ENCODE peak calls at places on chromosomes 3 and 15, in five cellular contexts. M, Y, L, U and P are unnamed samples.

GRCh38 chr3:160091441-160091840 is 102.8 kb downstream of the IL12A start:
- DNase-seq in M (no peak), Y (no peak), L (no peak), U (no peak), P (no peak)

GRCh38 chr15:56523521-56523920 is 58.6 kb upstream of the MNS1 start:
- DNase-seq in M (no peak), Y (no peak), L (no peak), U (no peak), P (no peak)

GRCh38 chr3:125019271-125019670 is 36.5 kb downstream of the HEG1 start:
- DNase-seq in M (no peak), Y (no peak), L (no peak), U (no peak), P (no peak)

GRCh38 chr3:63910873-63911272 is 1.3 kb downstream of the SCAANT1 start:
- DNase-seq in M (no peak), Y (peak; percentile 3), L (no peak), U (no peak), P (no peak)

GRCh38 chr3:63333815-63334214 is 55.7 kb downstream of the SYNPR start:
- DNase-seq in M (no peak), Y (no peak), L (no peak), U (no peak), P (no peak)

GRCh38 chr15:34514251-34514760 is 69.1 kb downstream of the GOLGA8B start:
- DNase-seq in M (peak; percentile 3), Y (no peak), L (peak; percentile 25), U (no peak), P (no peak)

GRCh38 chr15:60708684-60709083 is 229.7 kb upstream of the ICE2 start:
- DNase-seq in M (no peak), Y (no peak), L (no peak), U (no peak), P (no peak)

GRCh38 chr3:57689367-57690053 is 3.4 kb downstream of the DENND6A start:
- DNase-seq in M (no peak), Y (no peak), L (no peak), U (no peak), P (no peak)

GRCh38 chr3:112124901-112125607 is 8.0 kb downstream of the GCSAM start:
- DNase-seq in M (no peak), Y (no peak), L (no peak), U (no peak), P (no peak)